ENCODE peak calls at places on chromosome 9, in four cellular contexts. N is HuH-7, M is GM12865, F is kidney. O is an unnamed sample.

GRCh38 chr9:18489861-18490260 is 15.9 kb downstream of the ADAMTSL1 start:
- DNase-seq in N (no peak), F (peak), M (no peak), O (no peak)

GRCh38 chr9:128091571-128091970 is 23.5 kb downstream of the SLC25A25 start:
- DNase-seq in F (peak), N (no peak), M (no peak), O (no peak)

GRCh38 chr9:135282001-135282731 is 194.7 kb downstream of the OLFM1 start:
- DNase-seq in M (peak), F (peak), N (no peak), O (no peak)

GRCh38 chr9:117772960-117773359 is 68.8 kb downstream of the TLR4 start:
- DNase-seq in N (no peak), F (no peak), M (no peak), O (no peak)

GRCh38 chr9:32864926-32865325 is 81.6 kb downstream of the TMEM215 start:
- DNase-seq in F (no peak), N (no peak), M (no peak), O (no peak)

GRCh38 chr9:84899326-84899725 is 229.8 kb downstream of the NTRK2 start:
- DNase-seq in N (no peak), M (no peak), F (no peak), O (no peak)

GRCh38 chr9:136020671-136021070 is 59.5 kb upstream of the UBAC1 start:
- DNase-seq in F (no peak), M (no peak), N (no peak), O (no peak)

GRCh38 chr9:22622823-22623222 is 176.2 kb downstream of the DMRTA1 start:
- DNase-seq in F (no peak), N (no peak), M (no peak), O (no peak)

GRCh38 chr9:120403543-120403856 is 176.5 kb downstream of the CDK5RAP2 start:
- DNase-seq in N (no peak), M (no peak), F (no peak), O (no peak)

GRCh38 chr9:118459832-118460425 is 755.7 kb downstream of the TLR4 start:
- DNase-seq in M (no peak), N (no peak), F (no peak), O (no peak)

GRCh38 chr9:133882849-133883248 is 109.3 kb downstream of the VAV2 start:
- DNase-seq in N (no peak), M (no peak), F (no peak), O (no peak)

GRCh38 chr9:121946465-121946864 is 146.6 kb downstream of the TTLL11 start:
- DNase-seq in F (no peak), M (no peak), N (no peak), O (no peak)

GRCh38 chr9:87606921-87607521 is 109.4 kb downstream of the DAPK1 start:
- DNase-seq in F (no peak), M (no peak), N (no peak), O (no peak)

GRCh38 chr9:98009926-98010325 is 26.8 kb downstream of the ANP32B start:
- DNase-seq in M (no peak), N (no peak), F (no peak), O (no peak)

GRCh38 chr9:7258688-7259396 is 501.1 kb downstream of the KDM4C start:
- DNase-seq in F (no peak), M (no peak), N (no peak), O (no peak)

GRCh38 chr9:37732086-37732744 is 21.4 kb upstream of the TRMT10B start:
- DNase-seq in F (no peak), N (no peak), M (no peak), O (no peak)

GRCh38 chr9:36686471-36686870 is 113.8 kb downstream of the MELK start:
- DNase-seq in F (no peak), M (no peak), N (no peak), O (no peak)

GRCh38 chr9:79917417-79917816 is 345.7 kb downstream of the TLE4 start:
- DNase-seq in N (no peak), F (no peak), M (no peak), O (no peak)

GRCh38 chr9:130731355-130731754 is 37.8 kb downstream of the EXOSC2 start:
- DNase-seq in N (no peak), M (no peak), F (no peak), O (no peak)

GRCh38 chr9:22244141-22245011 is 202.2 kb upstream of the DMRTA1 start:
- DNase-seq in M (peak), F (no peak), N (no peak), O (no peak)

GRCh38 chr9:35776018-35776417 is 15.4 kb upstream of the NPR2 start:
- DNase-seq in N (no peak), F (no peak), M (peak), O (no peak)

GRCh38 chr9:135797507-135798302 is 95.7 kb downstream of the KCNT1 start:
- DNase-seq in N (peak), F (no peak), M (peak), O (no peak)